ENCODE peak calls at places on chromosomes 1 and 21, in eight cellular contexts. F, I, E, R, W, C, X and J are unnamed samples.

GRCh38 chr1:9349331-9349851 is 56.7 kb downstream of the SPSB1 start:
- DNase-seq in I (no peak), X (no peak), F (no peak), E (peak), R (no peak), C (no peak), W (no peak), J (no peak)

GRCh38 chr21:40393091-40393490 is 453.9 kb downstream of the DSCAM start:
- DNase-seq in X (no peak), E (no peak), I (no peak), C (no peak), F (no peak), W (no peak), R (no peak), J (no peak)

GRCh38 chr1:33371334-33371733 is 50.4 kb upstream of the A3GALT2 start:
- DNase-seq in R (no peak), X (no peak), C (no peak), E (no peak), I (no peak), F (no peak), W (no peak), J (no peak)

GRCh38 chr21:40153351-40153750 is 286.1 kb downstream of the PCP4 start:
- DNase-seq in E (no peak), I (no peak), W (no peak), R (no peak), C (no peak), F (no peak), X (no peak), J (no peak)

GRCh38 chr1:110203021-110203661 is 7.0 kb upstream of the KCNC4 start:
- DNase-seq in F (peak), X (peak), W (no peak), E (no peak), R (peak), I (peak), C (peak), J (no peak)

GRCh38 chr1:91883470-91883869 is 2.5 kb downstream of the TGFBR3 start:
- DNase-seq in I (peak), X (no peak), C (no peak), E (no peak), R (peak), W (no peak), F (no peak), J (no peak)

GRCh38 chr1:67716800-67717199 is 31.8 kb downstream of the GADD45A start:
- DNase-seq in E (no peak), F (no peak), I (peak), R (no peak), W (no peak), X (peak), C (no peak), J (no peak)

GRCh38 chr21:45084881-45085536 is 10.6 kb downstream of the ADARB1 start:
- DNase-seq in W (no peak), R (no peak), F (no peak), X (no peak), I (no peak), E (no peak), C (no peak), J (no peak)

GRCh38 chr1:206691604-206692003 is 6.9 kb downstream of the MAPKAPK2 start:
- DNase-seq in C (peak), I (peak), W (no peak), X (no peak), F (no peak), E (no peak), R (no peak), J (no peak)

GRCh38 chr21:45572231-45572630 is 30.0 kb upstream of the SLC19A1 start:
- DNase-seq in I (no peak), R (no peak), F (no peak), W (peak), E (no peak), X (no peak), C (no peak), J (no peak)

GRCh38 chr1:89762431-89762800 is 58.4 kb upstream of the LRRC8D start:
- DNase-seq in X (no peak), C (no peak), R (no peak), F (no peak), E (no peak), I (no peak), W (no peak), J (no peak)

GRCh38 chr1:235923466-235924008 is 56.8 kb upstream of the LYST start:
- DNase-seq in X (peak), C (no peak), R (peak), E (no peak), W (no peak), I (peak), F (no peak), J (no peak)

GRCh38 chr1:156601122-156601830 is at the start of gene GPATCH4:
- DNase-seq in X (peak), E (peak), F (peak), W (peak), I (peak), C (peak), R (peak), J (peak)

GRCh38 chr1:156601892-156602291 is 613 bp upstream of the GPATCH4 start:
- DNase-seq in E (no peak), C (no peak), W (no peak), X (no peak), F (no peak), I (no peak), R (no peak), J (no peak)

GRCh38 chr1:156600733-156601121 is 552 bp downstream of the GPATCH4 start:
- DNase-seq in E (no peak), I (no peak), X (no peak), F (no peak), W (no peak), R (no peak), C (no peak), J (no peak)

GRCh38 chr1:156599811-156600210 is 1.5 kb downstream of the GPATCH4 start:
- DNase-seq in X (no peak), F (no peak), C (no peak), W (no peak), I (no peak), E (no peak), R (no peak), J (no peak)

DNA sequence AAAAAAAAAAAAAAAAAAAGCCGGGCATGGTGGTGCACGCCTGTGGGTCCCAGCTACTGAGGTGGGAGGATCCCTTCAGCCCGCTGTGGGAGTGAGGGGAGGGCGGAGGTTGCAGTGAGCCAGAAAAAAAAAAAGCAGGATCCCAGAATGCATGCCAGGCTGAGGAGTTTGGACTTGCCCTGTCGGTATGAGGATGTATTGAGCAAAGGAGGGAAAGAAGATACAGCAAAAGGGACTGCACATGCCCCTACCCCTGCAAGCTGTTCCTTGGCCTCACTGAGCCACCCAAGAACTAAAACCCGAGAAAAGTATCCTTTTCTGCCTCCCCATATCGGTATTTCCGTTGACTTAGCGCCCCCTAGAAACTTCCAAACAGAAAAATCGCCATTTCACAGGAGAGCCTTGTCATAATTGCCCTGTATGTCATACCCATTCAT is 1.3 kb upstream of the GPATCH4 start:
- DNase-seq in C (no peak), E (no peak), R (no peak), W (no peak), F (no peak), I (no peak), X (no peak), J (no peak)
- TF ChIP-seq CTCF in C (no peak), E (peak), R (peak), W (peak), F (no peak), I (peak), X (no peak), J (peak)

DNA sequence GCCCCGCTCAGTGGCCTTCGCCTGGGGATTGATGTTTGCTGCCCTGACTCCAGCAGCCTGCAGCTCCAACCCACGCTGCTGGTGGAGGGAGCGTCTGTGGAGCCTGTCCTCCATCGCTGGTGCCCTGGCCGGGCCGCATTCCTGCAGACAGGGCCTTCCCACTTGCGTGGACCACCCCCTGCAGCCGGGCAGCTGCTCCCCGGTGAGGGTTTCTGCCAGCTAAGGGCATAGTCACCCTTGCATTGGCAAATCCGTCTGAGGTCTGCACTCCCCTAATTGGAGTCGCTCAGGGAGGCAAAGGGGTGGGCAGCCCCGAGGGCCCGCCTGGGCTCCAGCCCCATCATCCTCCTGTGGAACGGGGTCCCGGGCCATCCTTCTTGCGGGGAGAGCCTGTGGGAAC is 43.5 kb downstream of the PRDM16 start:
- DNase-seq in I (no peak), F (no peak), X (no peak), W (no peak), E (no peak), R (no peak), C (no peak), J (no peak)
- TF ChIP-seq CTCF in I (no peak), F (no peak), X (no peak), W (no peak), E (no peak), R (no peak), C (no peak), J (no peak)

DNA sequence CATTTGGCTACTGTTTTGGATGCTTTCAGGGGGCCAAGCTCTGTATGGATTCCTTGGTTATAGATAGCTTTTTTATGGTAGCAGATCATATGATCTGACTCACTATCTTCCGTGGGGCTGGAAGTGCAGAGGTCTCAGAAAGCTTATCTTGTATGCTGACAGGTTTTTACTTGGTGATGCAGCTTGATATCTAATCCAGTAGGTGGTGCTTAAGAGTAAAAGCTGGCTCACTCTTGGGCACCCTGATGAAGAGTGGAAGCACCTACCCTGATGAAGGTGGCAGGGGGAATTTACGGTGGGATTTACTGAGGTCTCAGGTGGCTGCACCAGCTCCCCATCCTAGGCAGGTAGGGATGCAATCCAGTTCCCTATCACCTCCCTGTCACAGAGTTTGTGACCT is 151.2 kb downstream of the PTBP2 start:
- DNase-seq in W (no peak), F (no peak), X (no peak), I (no peak), E (no peak), C (no peak), R (no peak), J (peak)
- TF ChIP-seq CTCF in W (no peak), F (no peak), X (no peak), I (peak), E (no peak), C (no peak), R (no peak), J (no peak)

DNA sequence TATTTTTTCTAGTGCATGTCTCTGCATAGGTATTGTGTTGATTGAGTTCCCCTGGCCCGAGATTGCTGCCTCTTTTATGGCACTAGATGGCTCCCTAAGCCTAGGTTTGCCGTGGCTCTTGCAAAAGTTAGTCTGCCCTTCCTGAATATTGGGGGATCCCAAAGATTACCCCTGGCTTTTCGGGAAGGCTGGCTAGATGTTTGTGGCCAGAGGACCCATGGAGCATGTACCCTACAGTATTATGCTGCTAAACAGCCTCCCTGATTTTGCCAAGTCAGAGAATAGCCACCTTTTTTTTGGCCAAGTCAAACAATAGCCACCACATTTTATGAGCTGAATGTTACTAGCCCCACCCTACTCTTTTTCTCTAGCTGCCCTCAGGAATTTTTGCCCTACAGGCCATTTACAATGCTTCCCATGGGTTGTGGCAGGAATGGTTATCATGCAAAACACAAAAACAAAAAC is 343.2 kb downstream of the OLFM3 start:
- DNase-seq in C (no peak), R (peak), I (no peak), E (no peak), F (no peak), X (peak), W (no peak), J (no peak)
- TF ChIP-seq CTCF in C (no peak), R (peak), I (no peak), E (peak), F (no peak), X (no peak), W (no peak), J (no peak)

GRCh38 chr1:83497563-83497962 is 501.4 kb downstream of the TTLL7 start:
- DNase-seq in W (no peak), C (no peak), X (no peak), R (no peak), I (no peak), F (no peak), E (no peak), J (no peak)
- TF ChIP-seq CTCF in W (no peak), C (no peak), X (no peak), R (peak), I (no peak), F (no peak), E (peak), J (no peak)

GRCh38 chr1:201562659-201563405 is 23.9 kb downstream of the NAV1 start:
- DNase-seq in I (peak), R (peak), F (peak), C (no peak), E (peak), W (peak), X (no peak), J (no peak)
- TF ChIP-seq CTCF in I (no peak), R (no peak), F (no peak), C (no peak), E (no peak), W (no peak), X (no peak), J (no peak)

GRCh38 chr1:1000357-1001056 is 610 bp upstream of the HES4 start:
- DNase-seq in C (peak), X (peak), I (peak), E (no peak), F (peak), W (peak), R (peak), J (peak)
- TF ChIP-seq CTCF in C (no peak), X (no peak), I (no peak), E (no peak), F (no peak), W (no peak), R (no peak), J (no peak)

GRCh38 chr1:44380666-44381177 is 24.3 kb upstream of the RNF220 start:
- DNase-seq in F (no peak), E (no peak), R (no peak), C (no peak), X (no peak), I (no peak), W (no peak), J (no peak)

GRCh38 chr1:44375547-44375946 is 20.5 kb upstream of the ERI3 start:
- DNase-seq in X (no peak), R (no peak), W (no peak), F (no peak), E (no peak), C (no peak), I (no peak), J (no peak)

DNA sequence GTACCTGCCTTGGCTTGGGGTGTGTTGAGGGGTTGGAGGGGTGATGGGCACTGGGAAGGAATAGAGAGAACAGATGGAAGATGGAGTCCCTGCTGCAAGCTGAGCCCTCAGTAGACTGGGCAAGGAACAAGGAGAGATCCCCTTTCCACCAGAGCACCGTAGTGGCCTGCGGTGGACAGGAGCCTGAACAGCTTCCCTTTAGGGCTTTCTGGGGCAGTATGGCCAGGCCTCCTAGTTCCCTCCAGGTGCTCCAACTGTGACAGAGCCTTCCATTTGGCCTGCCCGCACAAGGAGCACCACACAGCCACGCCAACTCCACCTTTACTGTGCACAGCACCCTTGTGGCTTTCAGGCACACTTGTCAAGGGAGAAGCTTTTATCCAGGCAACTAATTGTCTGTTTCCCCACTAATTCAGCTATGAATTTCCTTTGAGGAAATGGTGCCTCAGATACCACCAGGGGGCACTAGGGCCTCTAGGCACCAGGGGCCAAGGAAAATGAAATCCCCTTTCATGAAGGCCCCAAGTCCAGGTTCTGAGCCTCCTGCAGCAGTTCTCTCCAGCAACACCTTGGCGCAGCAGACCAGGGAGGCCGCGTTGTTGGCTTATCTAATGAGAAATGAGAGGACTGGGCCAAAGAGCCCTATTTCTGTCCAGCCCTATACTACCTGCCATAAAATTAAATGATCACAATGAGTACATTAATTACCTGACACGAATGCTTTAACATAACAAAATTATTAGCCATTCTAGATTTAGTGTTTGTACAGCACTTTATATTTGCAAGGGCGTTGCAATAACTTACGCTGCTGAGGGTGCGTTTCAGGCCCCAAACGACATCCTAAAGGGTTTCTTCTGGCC is 23.1 kb upstream of the ERI3 start:
- DNase-seq in X (peak), I (peak), C (peak), F (peak), E (no peak), W (peak), R (peak), J (peak)
- TF ChIP-seq CTCF in X (peak), I (peak), C (peak), F (peak), E (peak), W (peak), R (peak), J (peak)

DNA sequence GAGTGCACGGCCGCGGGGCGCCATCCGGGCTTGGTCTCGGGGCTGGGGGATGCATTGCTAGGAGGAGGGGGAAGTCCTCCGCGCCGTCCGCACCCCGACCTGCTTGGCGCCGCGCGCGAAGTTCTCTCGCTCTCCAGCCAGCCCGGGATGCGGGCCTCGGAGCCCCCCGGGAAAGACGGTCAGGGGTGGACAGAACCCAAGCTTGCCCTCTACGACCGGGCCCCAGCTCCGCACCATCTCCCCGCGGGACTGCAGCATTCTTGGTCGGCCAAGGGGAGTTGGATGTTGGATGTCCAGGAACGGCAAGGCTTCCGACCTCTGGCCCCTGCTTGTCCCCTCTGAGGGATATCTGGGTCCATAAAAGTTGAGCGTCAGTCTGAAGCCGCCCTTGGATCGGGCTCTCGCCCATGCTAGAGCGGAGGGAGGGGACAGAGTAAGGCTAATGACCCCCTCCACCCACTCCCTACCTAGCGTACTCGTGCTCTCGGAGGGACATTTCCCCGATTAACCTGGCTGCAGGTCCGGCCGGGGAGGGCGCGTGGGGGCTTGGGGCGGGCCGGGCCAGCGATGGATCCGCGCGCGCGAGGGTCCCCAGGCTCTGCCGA is 522 bp downstream of the DISP3 start:
- DNase-seq in C (no peak), W (no peak), I (no peak), X (no peak), E (no peak), F (no peak), R (no peak), J (no peak)
- TF ChIP-seq CTCF in C (no peak), W (no peak), I (no peak), X (no peak), E (no peak), F (no peak), R (no peak), J (no peak)